ENCODE peak calls at places on chromosomes 11 and 22, in five cellular contexts. S is activated CD8-positive, alpha-beta T cell treated with anti-CD3 and anti-CD28 coated beads for 36 hours; B is WTC11; V is GM13976; P is transverse colon. H is an unnamed sample.

GRCh38 chr11:78339483-78339882 is 78.1 kb downstream of the GAB2 start:
- DNase-seq in S (no peak), B (no peak), V (no peak), P (no peak), H (no peak)

GRCh38 chr11:24574461-24574860 is 77.6 kb downstream of the LUZP2 start:
- DNase-seq in S (no peak), B (no peak), V (no peak), P (no peak), H (no peak)

GRCh38 chr11:10803676-10804075 is 5.0 kb downstream of the EIF4G2 start:
- DNase-seq in S (no peak), B (no peak), V (no peak), P (no peak), H (no peak)

GRCh38 chr22:25490869-25491268 is 73.6 kb upstream of the GRK3 start:
- DNase-seq in S (no peak), B (no peak), V (no peak), P (no peak), H (no peak)

GRCh38 chr11:113474362-113475159 is 637 bp downstream of the DRD2 start:
- DNase-seq in S (peak), B (peak), V (peak), P (peak), H (peak)

GRCh38 chr22:49934891-49935557 is 16.6 kb downstream of the CRELD2 start:
- DNase-seq in S (peak), B (peak), V (peak), P (peak), H (peak)

GRCh38 chr11:117833401-117833891 is 8.9 kb upstream of the FXYD2 start:
- DNase-seq in S (no peak), B (no peak), V (no peak), P (peak), H (peak)

GRCh38 chr11:102500829-102501228 is 29.7 kb downstream of the MMP7 start:
- DNase-seq in S (no peak), B (no peak), V (no peak), P (no peak), H (no peak)

GRCh38 chr11:123082977-123083376 is 21.0 kb upstream of the HSPA8 start:
- DNase-seq in S (no peak), B (no peak), V (no peak), P (no peak), H (no peak)

GRCh38 chr22:35318346-35319215 is 18.9 kb downstream of the TOM1 start:
- DNase-seq in S (no peak), B (no peak), V (no peak), P (no peak), H (no peak)

GRCh38 chr11:66139817-66140216 is 69.7 kb downstream of the PACS1 start:
- DNase-seq in S (no peak), B (no peak), V (no peak), P (no peak), H (no peak)

GRCh38 chr11:72754544-72755155 is 2.4 kb upstream of the ARAP1 start:
- DNase-seq in S (no peak), B (peak), V (no peak), P (no peak), H (no peak)

GRCh38 chr11:72751293-72752087 is 718 bp downstream of the ARAP1 start:
- DNase-seq in S (no peak), B (no peak), V (no peak), P (peak), H (no peak)

GRCh38 chr11:72754149-72754543 is 1.9 kb upstream of the ARAP1 start:
- DNase-seq in S (no peak), B (no peak), V (no peak), P (no peak), H (no peak)

GRCh38 chr11:72752088-72752914 is at the start of gene ARAP1:
- DNase-seq in S (peak), B (peak), V (peak), P (peak), H (peak)

GRCh38 chr11:72753341-72754148 is 1.3 kb upstream of the ARAP1 start:
- DNase-seq in S (no peak), B (no peak), V (no peak), P (no peak), H (no peak)
- TF ChIP-seq CTCF in S (no peak), B (no peak), V (no peak), P (no peak), H (no peak)

GRCh38 chr11:892106-892505 is 18.5 kb downstream of the CHID1 start:
- DNase-seq in S (no peak), B (peak), V (no peak), P (no peak), H (no peak)
- TF ChIP-seq CTCF in S (no peak), B (no peak), V (no peak), P (no peak), H (no peak)

GRCh38 chr11:46383404-46383758 is 1.9 kb downstream of the MDK start:
- DNase-seq in S (no peak), B (no peak), V (no peak), P (no peak), H (no peak)
- TF ChIP-seq CTCF in S (no peak), B (no peak), V (no peak), P (no peak), H (no peak)

DNA sequence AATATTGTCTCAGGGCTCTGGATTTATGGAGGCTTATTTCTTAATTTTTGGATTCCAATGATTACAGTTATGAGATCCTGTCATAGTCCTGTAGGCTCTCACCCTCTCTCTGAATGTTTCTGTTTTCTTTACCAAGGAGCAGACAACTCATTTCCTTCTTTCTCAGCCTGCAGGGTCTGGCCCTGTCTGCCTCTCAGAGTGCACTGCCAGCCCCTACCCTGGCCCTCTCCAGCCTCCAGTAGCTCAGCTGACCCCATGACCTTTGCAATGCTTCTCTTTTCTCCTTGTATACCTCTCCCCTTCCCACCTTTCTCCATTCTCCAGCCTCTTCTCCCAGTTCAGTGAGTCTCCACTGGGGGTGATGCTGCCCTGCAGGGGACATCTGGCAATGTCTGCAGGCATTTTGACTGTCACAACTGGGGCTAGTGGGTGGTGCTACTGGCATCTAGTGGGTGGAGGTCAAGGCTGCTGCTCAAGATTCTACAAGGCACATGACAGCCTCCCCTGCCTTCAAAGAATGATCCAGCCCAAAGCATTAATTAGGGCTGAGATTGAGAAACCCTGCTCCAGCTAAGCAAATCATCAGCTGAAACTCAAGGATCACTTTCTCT is 78.8 kb downstream of the APIP start:
- DNase-seq in S (no peak), B (peak), V (no peak), P (no peak), H (peak)
- TF ChIP-seq CTCF in S (no peak), B (no peak), V (no peak), P (no peak), H (no peak)

GRCh38 chr11:45204761-45205160 is 58.3 kb downstream of the PRDM11 start:
- DNase-seq in S (no peak), B (peak), V (no peak), P (no peak), H (no peak)
- TF ChIP-seq CTCF in S (no peak), B (no peak), V (no peak), P (no peak), H (no peak)

DNA sequence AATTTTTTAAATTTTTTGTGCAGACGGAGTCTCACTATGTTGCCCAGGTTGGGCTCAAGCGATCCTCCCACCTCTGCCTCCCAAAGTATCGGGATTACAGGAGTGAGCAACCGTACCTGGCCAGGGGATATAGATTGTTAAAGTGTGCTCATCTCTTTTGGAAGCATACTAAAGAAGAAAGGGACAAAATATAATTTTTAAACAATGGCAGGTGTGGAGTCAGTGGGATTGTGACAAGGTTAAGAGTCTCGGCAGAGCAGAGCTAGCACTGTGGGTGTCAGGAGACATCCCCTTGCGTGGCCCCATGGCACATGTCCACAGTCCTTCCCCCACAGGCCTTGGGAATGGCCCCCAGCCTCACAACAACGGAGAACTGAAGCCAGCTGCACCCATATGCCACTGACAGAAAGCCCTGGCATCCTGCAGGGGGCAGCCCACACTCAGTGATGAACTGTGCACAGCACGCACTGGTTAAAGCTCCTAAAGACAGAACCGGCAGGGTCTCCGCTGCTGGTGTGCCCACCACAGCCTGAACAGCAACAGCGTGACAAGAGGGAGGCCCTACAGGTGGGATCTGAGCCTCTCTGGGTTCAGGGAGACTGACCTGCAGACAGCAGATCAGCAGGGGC is 29.9 kb downstream of the SERPIND1 start:
- DNase-seq in S (peak), B (peak), V (peak), P (peak), H (peak)
- TF ChIP-seq CTCF in S (peak), B (peak), V (peak), P (peak), H (peak)

GRCh38 chr11:132028380-132029240 is 658.2 kb downstream of the NTM start:
- DNase-seq in S (no peak), B (no peak), V (peak), P (peak), H (peak)
- TF ChIP-seq CTCF in S (no peak), B (no peak), V (peak), P (peak), H (no peak)

GRCh38 chr22:44335903-44336803 is 23.4 kb upstream of the SHISAL1 start:
- DNase-seq in S (peak), B (peak), V (no peak), P (no peak), H (peak)
- TF ChIP-seq CTCF in S (no peak), B (no peak), V (no peak), P (no peak), H (no peak)

H was measured in Calu3.